ENCODE peak calls at places on chromosomes 12 and 14, in six cellular contexts. F, W, Y, S, M and I are unnamed samples.

GRCh38 chr14:101223561-101224162 is 320.1 kb upstream of the RTL1 start:
- DNase-seq in F (no peak), W (no peak), Y (no peak), S (no peak), M (no peak), I (no peak)

GRCh38 chr12:112121780-112122565 is 3.4 kb upstream of the TRAFD1 start:
- DNase-seq in F (no peak), W (no peak), Y (no peak), S (no peak), M (no peak), I (no peak)

GRCh38 chr12:111776836-111777344 is 10.2 kb downstream of the ALDH2 start:
- DNase-seq in F (no peak), W (no peak), Y (no peak), S (no peak), M (no peak), I (no peak)

GRCh38 chr14:36874396-36875138 is 212.9 kb downstream of the PAX9 start:
- DNase-seq in F (no peak), W (no peak), Y (no peak), S (no peak), M (no peak), I (no peak)

GRCh38 chr14:90785474-90785873 is 30.8 kb downstream of the TTC7B start:
- DNase-seq in F (no peak), W (no peak), Y (no peak), S (no peak), M (no peak), I (no peak)

GRCh38 chr12:47860279-47860841 is 40.7 kb upstream of the HDAC7 start:
- DNase-seq in F (no peak), W (no peak), Y (no peak), S (no peak), M (no peak), I (no peak)

GRCh38 chr12:39441963-39442894 is 691 bp downstream of the KIF21A start:
- DNase-seq in F (peak), W (peak), Y (peak), S (peak), M (no peak), I (peak)

GRCh38 chr12:47078733-47079364 is 572 bp upstream of the PCED1B start:
- DNase-seq in F (no peak), W (peak), Y (no peak), S (no peak), M (no peak), I (no peak)

GRCh38 chr12:130186631-130187269 is 24.5 kb downstream of the FZD10 start:
- DNase-seq in F (no peak), W (no peak), Y (no peak), S (no peak), M (no peak), I (no peak)

DNA sequence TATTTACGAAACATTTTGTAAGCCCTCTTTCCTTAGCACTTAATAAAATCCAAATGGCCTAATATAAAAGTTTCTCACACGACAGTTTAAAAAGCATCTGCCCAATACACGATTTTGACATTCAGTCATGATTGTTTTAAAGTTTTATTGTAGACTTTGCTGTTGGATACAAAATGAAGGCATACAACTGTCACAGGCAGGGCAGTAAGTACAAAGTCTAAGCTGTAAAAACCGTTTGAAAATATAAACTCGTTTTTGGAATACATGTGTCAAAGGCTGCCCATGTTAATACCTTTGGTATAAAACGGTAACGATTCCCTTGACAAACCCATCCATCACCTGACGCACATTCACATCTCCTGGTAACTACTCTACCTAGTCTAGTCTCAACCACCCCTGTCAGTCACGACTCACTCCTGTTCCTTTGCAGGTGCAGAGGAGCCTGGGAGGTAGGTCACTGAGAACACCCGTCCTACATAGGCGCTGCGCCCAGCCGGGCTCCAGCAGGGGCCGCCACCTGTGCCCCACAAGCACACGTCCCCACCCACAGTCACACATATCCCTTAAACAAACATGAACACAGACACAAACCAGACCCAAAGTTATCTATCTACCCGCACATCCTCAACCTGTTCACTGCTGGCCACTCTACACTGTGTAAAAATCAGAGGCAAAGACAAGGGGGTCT is 27.1 kb downstream of the KCTD10 start:
- DNase-seq in F (no peak), W (peak), Y (no peak), S (peak), M (no peak), I (no peak)
- TF ChIP-seq TAF1 in F (no peak), W (no peak), Y (no peak), S (no peak), M (no peak), I (no peak)

DNA sequence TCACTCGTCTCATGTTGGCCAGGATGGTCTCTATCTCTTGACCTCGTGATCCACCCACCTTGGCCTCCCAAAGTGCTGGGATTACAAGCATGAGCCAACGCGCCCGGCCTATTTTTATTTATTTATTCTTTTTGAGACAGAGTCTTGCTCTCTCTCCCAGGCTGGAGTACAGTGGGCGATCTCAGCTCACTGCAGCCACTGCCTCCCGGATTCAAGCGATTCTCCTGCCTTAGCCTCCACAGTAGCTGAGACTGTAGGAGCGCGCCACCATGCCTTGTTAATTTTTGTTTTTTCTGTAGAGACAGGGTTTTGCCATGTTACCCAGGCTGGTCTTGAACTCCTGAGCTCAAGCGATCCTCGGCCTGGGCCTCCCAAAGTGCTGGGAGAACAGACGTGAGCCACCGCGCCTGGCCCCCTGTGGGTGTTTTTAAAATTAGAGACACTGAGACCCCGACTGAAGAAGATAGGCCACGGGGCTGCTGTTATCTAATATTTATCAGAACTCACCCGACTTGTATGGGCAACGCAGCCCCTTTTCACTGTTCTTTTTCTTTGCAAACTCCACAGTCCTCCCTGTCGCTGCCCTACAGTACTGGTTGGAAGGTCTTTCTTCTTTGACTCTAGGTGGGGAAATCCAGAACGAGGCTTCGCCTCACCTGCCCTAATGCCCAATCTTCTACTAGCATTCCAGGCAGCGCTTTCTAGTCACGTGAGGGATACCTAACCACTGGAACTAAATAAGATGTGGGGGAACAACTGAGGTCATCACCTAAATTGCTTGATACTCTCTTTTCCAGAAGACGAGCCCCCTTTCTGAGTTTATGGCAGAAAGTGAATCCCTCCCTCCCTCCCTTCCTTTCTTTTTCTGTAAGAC is 1.3 kb upstream of the GABARAPL1 start:
- DNase-seq in F (no peak), W (no peak), Y (no peak), S (no peak), M (no peak), I (no peak)
- TF ChIP-seq TAF1 in F (no peak), W (no peak), Y (no peak), S (no peak), M (no peak), I (no peak)

DNA sequence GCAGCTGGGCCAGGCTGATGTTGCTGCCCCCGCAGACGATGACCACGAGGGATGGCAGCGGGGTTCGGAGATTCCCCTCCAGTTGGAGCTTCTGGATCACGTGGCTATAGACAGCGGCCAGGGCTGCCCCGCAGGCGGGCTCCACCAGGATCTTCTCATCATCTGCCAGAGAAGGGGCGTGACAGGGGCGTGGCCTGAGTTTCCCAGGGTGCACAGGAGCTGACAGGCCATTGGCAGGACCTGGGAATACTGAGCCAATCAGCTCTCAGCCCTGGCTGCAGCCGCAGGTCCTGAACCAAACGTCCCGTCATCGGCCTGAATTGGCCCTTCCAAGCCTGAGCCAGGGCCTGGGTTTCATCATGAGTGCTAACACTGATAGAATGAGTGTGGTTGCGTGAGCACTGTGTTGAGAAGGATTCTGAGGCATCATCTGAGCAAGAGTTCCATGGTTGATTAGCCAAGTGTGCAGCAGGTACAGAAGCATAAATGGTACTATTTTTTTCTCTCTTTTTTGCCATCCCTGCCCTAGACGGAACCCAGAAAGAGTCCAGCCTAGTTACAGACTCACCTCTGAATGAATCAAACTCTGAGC is 10.6 kb downstream of the SDS start:
- DNase-seq in F (peak), W (peak), Y (peak), S (peak), M (peak), I (peak)
- TF ChIP-seq TAF1 in F (no peak), W (no peak), Y (no peak), S (no peak), M (no peak), I (no peak)

GRCh38 chr12:52285172-52285745 is 6.1 kb downstream of the KRT81 start:
- DNase-seq in F (no peak), W (no peak), Y (no peak), S (no peak), M (no peak), I (no peak)
- TF ChIP-seq TAF1 in F (no peak), W (no peak), Y (no peak), S (no peak), M (no peak), I (no peak)

DNA sequence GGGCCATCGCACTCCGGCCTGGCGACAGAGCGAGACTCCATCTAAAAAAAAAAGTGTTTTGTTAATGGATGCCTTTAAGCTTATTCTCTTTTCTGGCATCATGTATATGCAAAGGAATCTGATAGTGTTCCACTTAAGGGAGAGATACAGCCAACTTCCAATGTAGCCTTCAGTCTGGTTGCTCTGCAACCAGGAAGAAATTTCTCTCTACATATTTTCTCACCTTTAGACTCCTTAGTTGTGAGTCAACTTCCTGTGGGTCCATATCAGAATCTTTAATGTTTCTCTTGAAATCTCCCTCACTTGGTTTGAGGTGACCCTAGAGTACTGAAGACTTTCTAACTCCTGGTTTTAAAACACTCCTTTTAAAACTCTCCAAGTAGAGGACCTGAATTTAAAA is 340.4 kb downstream of the SLC6A15 start:
- DNase-seq in F (no peak), W (no peak), Y (no peak), S (no peak), M (no peak), I (no peak)
- TF ChIP-seq TAF1 in F (no peak), W (no peak), Y (no peak), S (no peak), M (no peak), I (no peak)

DNA sequence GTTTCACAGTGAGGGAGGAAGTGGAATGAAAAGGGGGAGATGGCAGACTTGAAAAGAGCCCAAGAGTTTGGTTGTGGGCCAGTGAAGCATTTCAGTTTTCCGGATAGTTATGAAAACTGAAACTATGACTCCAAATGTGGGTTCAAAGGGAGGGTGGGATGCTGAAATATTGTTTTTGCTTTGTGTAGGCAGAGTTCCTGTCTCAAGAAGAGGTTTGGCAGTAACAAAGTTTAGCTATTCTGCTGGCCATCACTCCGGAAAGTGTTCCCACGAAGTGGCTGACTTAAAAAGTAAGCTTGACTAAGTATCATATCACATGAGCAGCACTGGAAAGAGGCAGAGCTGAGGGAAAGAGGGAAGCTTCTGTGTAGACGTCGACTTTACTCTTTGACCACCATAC is 85.2 kb downstream of the CAND1 start:
- DNase-seq in F (no peak), W (no peak), Y (no peak), S (no peak), M (no peak), I (no peak)
- TF ChIP-seq TAF1 in F (no peak), W (no peak), Y (no peak), S (no peak), M (no peak), I (no peak)

GRCh38 chr14:104075530-104076151 is 9.9 kb upstream of the ASPG start:
- DNase-seq in F (no peak), W (no peak), Y (no peak), S (peak), M (no peak), I (no peak)
- TF ChIP-seq TAF1 in F (no peak), W (no peak), Y (no peak), S (no peak), M (no peak), I (no peak)

DNA sequence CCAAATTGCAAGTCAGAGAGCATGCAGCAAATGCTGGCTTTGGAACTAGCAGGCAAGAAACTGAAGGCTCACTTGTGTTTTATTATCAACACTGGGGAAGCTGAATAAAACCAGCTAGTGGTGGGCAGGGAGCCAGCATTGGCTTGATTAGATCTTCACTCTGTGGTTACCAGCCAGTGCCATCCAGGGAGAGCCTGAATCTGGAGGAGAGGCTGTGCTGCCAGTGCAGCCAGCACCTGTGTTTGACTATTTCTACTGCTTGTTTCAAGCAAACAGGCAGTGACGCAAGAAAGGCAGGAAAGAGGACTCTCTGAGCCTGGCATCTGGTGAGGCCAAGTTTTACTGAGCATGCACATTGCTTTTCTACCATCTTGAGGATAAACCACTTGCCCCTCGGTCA is 247.0 kb downstream of the PHLDA1 start:
- DNase-seq in F (no peak), W (no peak), Y (peak), S (peak), M (no peak), I (no peak)
- TF ChIP-seq TAF1 in F (no peak), W (no peak), Y (no peak), S (no peak), M (no peak), I (no peak)

GRCh38 chr12:68271346-68271745 is 17.9 kb upstream of the IL22 start:
- DNase-seq in F (no peak), W (no peak), Y (no peak), S (no peak), M (no peak), I (no peak)
- TF ChIP-seq TAF1 in F (no peak), W (no peak), Y (no peak), S (no peak), M (no peak), I (no peak)